ENCODE peak calls at places on chromosomes 13 and 19, in eight cellular contexts. H is AG09319, L is A549, C is mammary epithelial cell, D is dorsolateral prefrontal cortex, U is body of pancreas, Q is osteocyte, S is heart right ventricle. O is an unnamed sample.

GRCh38 chr19:4559569-4559968 is at the start of gene SEMA6B:
- DNase-seq in D (no peak), L (no peak), Q (no peak), C (no peak), S (no peak), H (no peak), U (no peak), O (no peak)

GRCh38 chr19:4831351-4832340 is at the start of gene TICAM1:
- DNase-seq in H (no peak), U (peak), L (peak), C (peak), D (peak), S (peak), Q (no peak), O (peak)

GRCh38 chr19:1295169-1296012 is 9.7 kb downstream of the EFNA2 start:
- DNase-seq in D (no peak), Q (no peak), U (peak), S (peak), C (no peak), H (no peak), L (no peak), O (no peak)

GRCh38 chr13:27038323-27038722 is 133.3 kb downstream of the USP12 start:
- DNase-seq in L (peak), U (no peak), C (peak), D (no peak), S (no peak), H (no peak), Q (no peak), O (no peak)

GRCh38 chr13:51826606-51827005 is 18.4 kb downstream of the TMEM272 start:
- DNase-seq in C (peak), S (peak), L (no peak), Q (no peak), D (no peak), H (no peak), U (no peak), O (no peak)

GRCh38 chr19:54662730-54663129 is at the start of gene LILRB4:
- DNase-seq in U (no peak), S (peak), C (no peak), Q (no peak), L (no peak), H (no peak), D (no peak), O (no peak)

GRCh38 chr19:43651758-43652545 is 12.3 kb upstream of the CADM4 start:
- DNase-seq in D (peak), Q (no peak), L (peak), H (no peak), S (peak), C (no peak), U (peak), O (peak)

GRCh38 chr13:113049981-113050380 is 55.6 kb upstream of the F7 start:
- DNase-seq in L (no peak), Q (no peak), C (no peak), U (no peak), H (no peak), D (no peak), S (peak), O (no peak)

GRCh38 chr19:46634045-46634655 is 1.9 kb downstream of the GNG8 start:
- DNase-seq in S (peak), D (peak), H (peak), Q (peak), C (peak), L (peak), U (peak), O (peak)

GRCh38 chr13:90723381-90723780 is 624.1 kb upstream of the MIR17HG start:
- DNase-seq in D (no peak), U (no peak), Q (no peak), C (no peak), H (no peak), L (no peak), S (no peak), O (no peak)

GRCh38 chr19:7871530-7872305 is 2.5 kb downstream of the PRR36 start:
- DNase-seq in L (peak), Q (peak), S (peak), D (no peak), U (peak), C (peak), H (peak), O (peak)

GRCh38 chr13:28047784-28048388 is 52.5 kb downstream of the FLT3 start:
- DNase-seq in U (no peak), S (no peak), Q (no peak), D (no peak), C (peak), L (peak), H (no peak), O (no peak)

GRCh38 chr13:39455534-39456175 is 147.3 kb downstream of the LHFPL6 start:
- DNase-seq in H (no peak), C (no peak), L (no peak), S (no peak), Q (no peak), D (no peak), U (no peak), O (no peak)

GRCh38 chr13:38395505-38395803 is 45.8 kb downstream of the UFM1 start:
- DNase-seq in C (peak), U (no peak), D (no peak), H (no peak), S (no peak), L (no peak), Q (no peak), O (no peak)

GRCh38 chr13:20019033-20019432 is 60.5 kb downstream of the ZMYM2 start:
- DNase-seq in D (no peak), Q (no peak), U (no peak), H (no peak), L (no peak), S (no peak), C (no peak), O (no peak)

GRCh38 chr19:10797541-10798256 is 38.3 kb downstream of the TMED1 start:
- DNase-seq in D (peak), H (no peak), L (no peak), Q (no peak), U (no peak), C (no peak), S (no peak), O (peak)

GRCh38 chr13:112449545-112449930 is 73.4 kb downstream of the SPACA7 start:
- DNase-seq in Q (no peak), H (no peak), U (no peak), S (no peak), D (no peak), C (no peak), L (no peak), O (peak)

GRCh38 chr19:29587518-29587986 is 18.5 kb upstream of the POP4 start:
- DNase-seq in H (no peak), L (no peak), C (peak), S (no peak), Q (no peak), D (no peak), U (no peak), O (no peak)

GRCh38 chr19:1744822-1745563 is 8.3 kb upstream of the ONECUT3 start:
- DNase-seq in H (no peak), S (no peak), U (no peak), Q (no peak), D (no peak), L (no peak), C (no peak), O (no peak)

GRCh38 chr19:4910594-4911273 is 1.4 kb downstream of the UHRF1 start:
- DNase-seq in D (no peak), Q (no peak), C (no peak), U (no peak), S (no peak), H (no peak), L (peak), O (no peak)

GRCh38 chr13:30978981-30979956 is 46.8 kb downstream of the TEX26 start:
- DNase-seq in H (no peak), D (no peak), C (no peak), U (peak), Q (peak), L (peak), S (peak), O (peak)

GRCh38 chr13:50805805-50806204 is 37.7 kb downstream of the DLEU7 start:
- DNase-seq in L (peak), U (no peak), C (peak), S (no peak), Q (no peak), D (no peak), H (no peak), O (no peak)

GRCh38 chr13:84902243-84902642 is 897.0 kb downstream of the SLITRK6 start:
- DNase-seq in D (no peak), L (no peak), H (no peak), U (no peak), C (no peak), S (no peak), Q (no peak), O (no peak)

GRCh38 chr13:23899555-23899954 is 2.3 kb upstream of the C1QTNF9B start:
- DNase-seq in L (peak), Q (no peak), D (no peak), C (peak), U (no peak), H (no peak), S (no peak), O (no peak)

GRCh38 chr19:6521718-6522646 is 8.8 kb upstream of the TNFSF9 start:
- DNase-seq in H (no peak), C (no peak), U (no peak), L (no peak), S (no peak), Q (no peak), D (no peak), O (peak)

GRCh38 chr19:5112175-5112574 is 143.3 kb downstream of the KDM4B start:
- DNase-seq in Q (no peak), U (peak), S (no peak), C (no peak), L (no peak), D (no peak), H (no peak), O (no peak)

GRCh38 chr13:84431646-84432045 is 549.4 kb upstream of the SLITRK1 start:
- DNase-seq in L (no peak), H (no peak), C (peak), Q (no peak), S (no peak), D (no peak), U (no peak), O (no peak)

GRCh38 chr19:23996549-23996948 is 81.9 kb downstream of the ZNF726 start:
- DNase-seq in H (no peak), U (no peak), L (peak), Q (no peak), C (no peak), D (no peak), S (no peak), O (no peak)

GRCh38 chr13:37679043-37679442 is 80.5 kb upstream of the POSTN start:
- DNase-seq in U (no peak), Q (no peak), H (no peak), S (no peak), L (no peak), D (no peak), C (no peak), O (no peak)

GRCh38 chr13:21034602-21035190 is 26.7 kb downstream of the LATS2 start:
- DNase-seq in Q (no peak), L (no peak), U (peak), H (no peak), D (no peak), C (no peak), S (peak), O (no peak)

GRCh38 chr19:3554254-3555083 is 2.9 kb downstream of the MFSD12 start:
- DNase-seq in C (no peak), Q (no peak), H (no peak), U (no peak), D (no peak), S (no peak), L (no peak), O (no peak)

GRCh38 chr19:1889907-1890306 is 4.6 kb upstream of the ABHD17A start:
- DNase-seq in U (no peak), S (no peak), L (no peak), C (no peak), Q (no peak), D (no peak), H (no peak), O (no peak)

GRCh38 chr13:114132419-114133121 is at the start of gene RASA3:
- DNase-seq in C (peak), L (peak), U (peak), Q (peak), S (peak), H (peak), D (peak), O (peak)

GRCh38 chr13:95251641-95252040 is 49.6 kb downstream of the ABCC4 start:
- DNase-seq in Q (no peak), C (no peak), S (no peak), L (no peak), D (no peak), U (no peak), H (no peak), O (no peak)

GRCh38 chr19:29671393-29672076 is 6.3 kb downstream of the PLEKHF1 start:
- DNase-seq in S (peak), C (peak), Q (no peak), H (no peak), D (peak), U (peak), L (peak), O (peak)

DNA sequence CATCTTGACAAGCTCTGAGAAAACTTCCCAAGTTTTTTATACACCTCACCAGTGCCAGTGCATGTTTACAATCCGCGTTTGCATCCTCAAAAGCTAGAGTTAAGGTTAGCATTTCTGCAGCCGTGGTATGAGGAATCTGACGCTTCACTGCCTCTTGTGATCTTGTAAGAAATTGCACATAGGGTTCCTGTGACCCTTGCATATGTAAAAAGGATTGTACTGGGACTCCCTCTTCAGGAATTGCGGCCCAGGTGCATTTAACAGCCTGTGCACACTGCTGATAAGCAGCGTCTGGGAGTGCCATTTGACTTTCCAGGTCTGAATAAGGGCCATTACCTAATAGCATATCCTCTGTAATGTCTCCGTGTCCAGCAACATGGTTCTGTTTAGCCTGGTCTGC is 15.3 kb downstream of the FPR3 start:
- DNase-seq in H (no peak), L (peak), S (no peak), C (no peak), U (no peak), D (no peak), Q (no peak), O (no peak)
- TF ChIP-seq CTCF in H (no peak), L (no peak), S (peak), C (peak), U (no peak), D (no peak), Q (no peak), O (no peak)

GRCh38 chr13:22757530-22758120 is 423.2 kb upstream of the SGCG start:
- DNase-seq in S (no peak), U (no peak), L (peak), H (no peak), C (no peak), Q (no peak), D (no peak), O (no peak)
- TF ChIP-seq CTCF in S (peak), U (peak), L (peak), H (no peak), C (no peak), Q (peak), D (peak), O (no peak)

DNA sequence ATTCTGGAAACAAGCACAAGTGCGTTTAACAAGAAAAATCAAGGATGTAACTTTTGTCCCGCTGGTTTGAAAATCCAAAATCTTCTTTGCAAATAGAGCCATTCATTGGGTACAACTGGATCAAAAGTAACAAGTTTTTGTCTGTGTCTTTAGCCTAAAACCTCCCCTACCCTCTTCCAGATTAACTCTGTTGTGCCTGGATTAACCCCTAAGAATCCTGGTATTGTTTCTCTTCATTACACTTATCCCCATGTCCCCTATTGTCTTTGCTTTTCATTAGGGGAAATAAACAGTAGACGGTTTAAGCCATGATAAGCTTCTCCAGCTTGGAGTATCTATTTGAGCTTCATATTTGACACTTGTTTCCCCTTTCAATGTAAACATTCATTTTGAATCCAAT is 242.1 kb upstream of the ARGLU1 start:
- DNase-seq in U (no peak), C (no peak), L (no peak), H (no peak), D (no peak), S (no peak), Q (no peak), O (no peak)
- TF ChIP-seq CTCF in U (no peak), C (no peak), L (no peak), H (no peak), D (no peak), S (no peak), Q (no peak), O (no peak)

GRCh38 chr19:39830847-39831246 is 3.1 kb downstream of the DYRK1B start:
- DNase-seq in L (no peak), D (no peak), S (no peak), Q (no peak), U (no peak), C (no peak), H (no peak), O (no peak)
- TF ChIP-seq CTCF in L (no peak), D (no peak), S (no peak), Q (no peak), U (no peak), C (no peak), H (no peak), O (no peak)

GRCh38 chr19:41785653-41786052 is 10.7 kb upstream of the CEACAM3 start:
- DNase-seq in H (peak), U (peak), D (no peak), L (peak), Q (no peak), S (peak), C (peak), O (peak)
- TF ChIP-seq CTCF in H (peak), U (peak), D (peak), L (peak), Q (peak), S (peak), C (peak), O (peak)

GRCh38 chr19:48895226-48895625 is 3.3 kb downstream of the TULP2 start:
- DNase-seq in Q (no peak), L (no peak), U (no peak), H (no peak), D (no peak), C (no peak), S (no peak), O (no peak)

GRCh38 chr19:48896191-48896720 is 2.3 kb downstream of the TULP2 start:
- DNase-seq in H (no peak), D (peak), L (no peak), U (peak), S (peak), C (no peak), Q (no peak), O (no peak)

GRCh38 chr19:48897181-48897580 is 1.4 kb downstream of the TULP2 start:
- DNase-seq in C (no peak), D (no peak), S (no peak), L (no peak), Q (no peak), H (no peak), U (no peak), O (no peak)

GRCh38 chr19:48900477-48901452 is 653 bp downstream of the NUCB1 start:
- DNase-seq in U (no peak), C (peak), D (no peak), H (no peak), L (peak), S (no peak), Q (no peak), O (no peak)

DNA sequence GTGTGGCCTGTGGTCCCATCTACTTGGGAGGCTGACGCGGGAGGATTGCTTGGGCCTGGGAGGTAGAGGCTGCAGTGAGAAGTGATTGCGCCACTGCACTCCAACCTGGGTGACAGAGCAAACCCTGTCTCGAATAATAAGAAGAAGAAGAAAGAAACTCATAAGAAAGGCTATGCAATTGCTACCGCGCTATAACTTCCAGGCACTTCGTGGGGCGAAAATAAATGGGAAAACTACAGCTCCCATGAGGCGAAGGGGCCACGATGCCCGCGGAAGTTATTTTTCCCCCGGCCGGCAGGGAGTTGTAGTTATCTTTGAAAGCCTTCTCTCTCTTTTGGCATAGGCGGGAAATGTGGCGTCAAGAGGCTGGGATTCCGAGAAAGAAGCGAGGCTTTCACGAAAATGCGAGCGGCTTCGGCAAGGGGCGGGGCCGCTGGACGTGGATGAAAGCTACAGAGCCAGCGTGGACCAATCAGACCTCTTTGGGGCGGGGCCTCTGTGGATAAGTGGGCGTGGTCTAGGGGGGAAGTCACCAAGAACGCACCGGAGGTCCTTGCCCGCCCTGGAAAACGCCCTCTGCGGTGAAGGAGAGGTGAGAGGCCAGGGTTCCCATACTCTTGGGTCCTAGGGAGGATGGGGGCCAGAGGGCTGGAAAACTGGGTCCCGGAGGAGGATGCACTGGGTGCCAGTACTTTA is at the start of gene NUCB1:
- DNase-seq in C (peak), S (peak), Q (peak), L (peak), H (peak), D (peak), U (peak), O (peak)
- TF ChIP-seq CTCF in C (no peak), S (peak), Q (peak), L (no peak), H (peak), D (peak), U (peak), O (no peak)

DNA sequence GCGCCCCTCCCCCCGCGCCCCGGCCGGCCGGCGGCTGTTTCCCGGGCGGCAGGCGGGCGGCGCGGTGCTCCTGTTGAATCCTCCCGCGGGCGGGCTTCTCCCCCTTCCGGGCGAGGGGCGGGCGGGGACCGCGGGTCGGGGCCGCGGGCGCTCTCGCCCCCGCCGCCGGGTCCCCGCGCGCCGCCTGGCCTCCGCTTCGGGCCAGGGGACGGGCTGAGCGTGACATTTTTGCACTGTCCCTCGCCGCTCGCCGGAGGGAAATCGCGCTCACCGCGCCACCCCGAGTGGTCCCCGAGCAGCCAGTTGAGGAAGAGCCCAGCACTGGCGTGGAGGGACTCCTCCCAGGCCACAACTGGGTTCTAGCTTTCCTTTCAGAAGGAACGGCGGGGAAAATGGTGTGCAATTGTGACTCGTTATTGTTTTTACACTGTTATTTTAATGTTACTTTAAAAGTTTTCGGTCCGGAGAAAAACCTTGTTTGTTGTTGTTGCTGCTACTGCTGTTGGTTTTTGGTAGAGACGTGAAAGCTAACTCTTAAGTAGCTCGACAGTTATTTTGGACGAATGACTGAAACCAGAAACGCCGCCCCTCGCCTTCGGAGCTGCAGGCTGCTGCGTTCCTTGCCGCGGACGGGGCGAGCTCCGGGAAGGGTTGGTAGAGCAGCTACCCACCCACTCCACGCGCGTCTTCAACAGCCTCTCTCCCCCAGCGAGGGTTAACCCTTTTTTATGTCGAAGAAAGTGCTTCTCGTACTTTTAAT is 942 bp downstream of the PDS5B start:
- DNase-seq in D (peak), L (peak), Q (peak), U (peak), S (peak), C (peak), H (peak), O (peak)
- TF ChIP-seq CTCF in D (no peak), L (no peak), Q (peak), U (peak), S (no peak), C (no peak), H (no peak), O (no peak)

GRCh38 chr19:15297416-15298224 is 34.7 kb downstream of the BRD4 start:
- DNase-seq in U (peak), Q (no peak), H (peak), C (peak), D (no peak), L (peak), S (no peak), O (no peak)
- TF ChIP-seq CTCF in U (peak), Q (no peak), H (peak), C (no peak), D (no peak), L (peak), S (no peak), O (no peak)

GRCh38 chr13:89061821-89062220 is 1390.7 kb downstream of the SLITRK5 start:
- DNase-seq in H (no peak), S (no peak), C (no peak), L (no peak), U (peak), Q (no peak), D (no peak), O (no peak)

GRCh38 chr13:89066868-89067466 is 1395.8 kb downstream of the SLITRK5 start:
- DNase-seq in U (peak), Q (no peak), H (no peak), C (peak), S (no peak), D (no peak), L (peak), O (no peak)
- TF ChIP-seq CTCF in U (peak), Q (peak), H (peak), C (peak), S (peak), D (peak), L (peak), O (peak)

O was measured in natural killer cell.